ENCODE peak calls at places on chromosomes 16 and 17, in five cellular contexts. E is left ventricle myocardium inferior, X is PC-9, S is mesenchymal stem cell, V is Peyer's patch. H is an unnamed sample. For H3K9me3, the result is how much of the 10 kb centered on the place peaks cover.

GRCh38 chr16:2468142-2468724 is 2.9 kb upstream of the NTN3 start:
- DNase-seq in V (no peak), E (no peak), X (peak), S (peak), H (peak)

GRCh38 chr16:83143788-83144187 is 517.0 kb downstream of the CDH13 start:
- DNase-seq in E (no peak), X (no peak), V (no peak), S (peak), H (no peak)

GRCh38 chr16:57012353-57012752 is 23.0 kb downstream of the NLRC5 start:
- DNase-seq in E (no peak), S (no peak), V (no peak), X (no peak), H (no peak)

GRCh38 chr17:76452102-76452645 is 778 bp downstream of the UBE2O start:
- DNase-seq in X (no peak), V (no peak), E (no peak), S (peak), H (peak)

GRCh38 chr17:81731271-81731670 is 19.2 kb downstream of the SLC25A10 start:
- DNase-seq in E (no peak), V (no peak), S (peak), X (no peak), H (no peak)

GRCh38 chr16:28839004-28839639 is 7.0 kb downstream of the TUFM start:
- DNase-seq in E (no peak), S (no peak), X (no peak), V (no peak), H (no peak)

GRCh38 chr16:12458591-12459400 is 344.9 kb downstream of the CPPED1 start:
- DNase-seq in S (no peak), V (no peak), X (no peak), E (peak), H (no peak)

GRCh38 chr17:41335747-41336146 is 14.9 kb downstream of the KRT33A start:
- DNase-seq in E (no peak), S (no peak), V (no peak), X (no peak), H (no peak)

GRCh38 chr16:23365602-23366240 is 63.6 kb downstream of the SCNN1B start:
- DNase-seq in S (no peak), E (no peak), X (peak), V (no peak), H (peak)

GRCh38 chr17:4393806-4394205 is 27.3 kb upstream of the UBE2G1 start:
- DNase-seq in X (no peak), V (no peak), S (no peak), E (no peak), H (no peak)

GRCh38 chr16:55502801-55503366 is 6.0 kb upstream of the LPCAT2 start:
- DNase-seq in V (peak), X (peak), E (peak), S (peak), H (peak)

GRCh38 chr17:37643829-37644228 is 583 bp upstream of the DDX52 start:
- DNase-seq in E (no peak), X (peak), V (no peak), S (no peak), H (no peak)

GRCh38 chr16:82016268-82016667 is 5.0 kb upstream of the SDR42E1 start:
- DNase-seq in X (no peak), V (no peak), S (peak), E (no peak), H (peak)

GRCh38 chr17:49358638-49359247 is 3.3 kb downstream of the ZNF652 start:
- DNase-seq in E (no peak), V (no peak), X (no peak), S (peak), H (no peak)

GRCh38 chr16:48318630-48319029 is 66.6 kb downstream of the SIAH1 start:
- DNase-seq in X (no peak), E (no peak), V (peak), S (peak), H (no peak)

GRCh38 chr17:30952645-30953393 is 18.0 kb upstream of the RNF135 start:
- DNase-seq in V (no peak), E (no peak), X (no peak), S (no peak), H (no peak)

GRCh38 chr16:4414187-4414909 is 2.0 kb downstream of the CORO7 start:
- DNase-seq in E (no peak), V (peak), S (peak), X (no peak), H (no peak)

GRCh38 chr17:42612013-42612412 is 2.5 kb downstream of the TUBG1 start:
- DNase-seq in V (no peak), E (no peak), X (no peak), S (no peak), H (no peak)

GRCh38 chr17:81159611-81160265 is 5.6 kb upstream of the PVALEF start:
- DNase-seq in E (no peak), V (no peak), S (no peak), X (no peak), H (no peak)

GRCh38 chr16:74622005-74622404 is 15.1 kb upstream of the GLG1 start:
- DNase-seq in X (no peak), V (no peak), S (no peak), E (no peak), H (no peak)

GRCh38 chr16:48053346-48053745 is 102.4 kb downstream of the ABCC12 start:
- DNase-seq in E (no peak), S (peak), X (peak), V (no peak), H (peak)

GRCh38 chr17:42474270-42474669 is 15.6 kb downstream of the ATP6V0A1 start:
- DNase-seq in S (no peak), X (no peak), V (no peak), E (no peak), H (no peak)

GRCh38 chr17:48907713-48908046 is 527 bp upstream of the UBE2Z start:
- DNase-seq in V (no peak), S (peak), E (no peak), X (no peak), H (peak)

GRCh38 chr16:27690604-27691003 is 140.7 kb downstream of the KATNIP start:
- DNase-seq in X (peak), V (no peak), S (peak), E (no peak), H (no peak)

GRCh38 chr17:55846745-55847144 is 95.9 kb downstream of the PCTP start:
- DNase-seq in S (no peak), V (no peak), X (no peak), E (no peak), H (no peak)

GRCh38 chr17:40485851-40486512 is 15.4 kb downstream of the TNS4 start:
- DNase-seq in X (peak), V (no peak), E (no peak), S (peak), H (peak)

GRCh38 chr17:45131294-45131615 is 1.1 kb downstream of the PLCD3 start:
- DNase-seq in V (no peak), E (no peak), X (no peak), S (no peak), H (no peak)
- H3K4me3 ChIP-seq in V (peak), E (peak), X (peak), S (peak), H (peak)

GRCh38 chr17:77957215-77957868 is 1.2 kb upstream of the TNRC6C start:
- DNase-seq in V (no peak), E (no peak), X (no peak), S (peak), H (no peak)
- H3K9me3 ChIP-seq in V (under half), E (under half), X (under half), S (under half), H (under half)

GRCh38 chr16:66509576-66509975 is 40.3 kb downstream of the TK2 start:
- DNase-seq in E (no peak), S (no peak), X (no peak), V (peak), H (no peak)

GRCh38 chr16:66510298-66510697 is 39.6 kb downstream of the TK2 start:
- DNase-seq in S (no peak), E (no peak), X (no peak), V (no peak), H (no peak)

GRCh38 chr16:66507731-66508239 is 42.1 kb downstream of the TK2 start:
- DNase-seq in S (no peak), X (no peak), V (no peak), E (no peak), H (no peak)

GRCh38 chr16:66508261-66508913 is 41.5 kb downstream of the TK2 start:
- DNase-seq in E (no peak), S (no peak), X (peak), V (peak), H (peak)

DNA sequence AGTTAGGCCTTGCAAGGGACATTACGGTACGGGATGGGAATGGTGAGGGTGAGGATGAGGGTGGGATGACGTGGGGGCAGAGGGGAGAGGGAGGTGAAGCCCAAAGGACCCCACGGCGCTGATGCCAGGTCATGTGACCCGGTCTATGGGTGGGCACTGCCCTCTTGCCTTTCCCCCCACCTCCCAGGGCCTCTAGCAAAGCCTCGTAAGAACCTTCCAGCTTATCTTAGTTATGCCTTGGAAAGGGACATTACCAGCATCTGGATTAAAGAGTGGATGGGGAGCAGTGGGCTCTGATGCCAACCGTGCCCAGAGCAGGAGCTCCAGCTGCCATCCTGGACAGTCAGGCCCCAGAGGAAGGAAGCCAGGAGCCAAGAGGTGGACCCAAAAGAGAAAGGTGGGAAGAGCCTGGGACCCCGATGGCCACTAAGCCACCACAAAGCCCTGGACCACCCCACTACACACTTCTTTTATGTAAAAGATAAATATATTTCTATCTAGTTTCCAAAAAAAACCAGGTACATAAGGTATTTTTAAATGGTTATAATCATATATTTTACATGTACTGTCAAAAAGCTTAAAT is 40.9 kb downstream of the TK2 start:
- DNase-seq in S (no peak), V (no peak), E (no peak), X (no peak), H (no peak)
- H3K4me3 ChIP-seq in S (no peak), V (no peak), E (no peak), X (peak), H (no peak)

GRCh38 chr17:77704048-77704815 is 254.3 kb upstream of the TNRC6C start:
- DNase-seq in S (peak), V (no peak), X (no peak), E (no peak), H (no peak)

GRCh38 chr17:77700165-77700881 is 258.2 kb upstream of the TNRC6C start:
- DNase-seq in E (no peak), X (no peak), S (no peak), V (no peak), H (no peak)

GRCh38 chr17:77697480-77698400 is 260.8 kb upstream of the TNRC6C start:
- DNase-seq in V (no peak), X (no peak), E (no peak), S (no peak), H (no peak)

GRCh38 chr17:77698903-77699615 is 259.4 kb upstream of the TNRC6C start:
- DNase-seq in S (no peak), X (no peak), E (no peak), V (no peak), H (no peak)

DNA sequence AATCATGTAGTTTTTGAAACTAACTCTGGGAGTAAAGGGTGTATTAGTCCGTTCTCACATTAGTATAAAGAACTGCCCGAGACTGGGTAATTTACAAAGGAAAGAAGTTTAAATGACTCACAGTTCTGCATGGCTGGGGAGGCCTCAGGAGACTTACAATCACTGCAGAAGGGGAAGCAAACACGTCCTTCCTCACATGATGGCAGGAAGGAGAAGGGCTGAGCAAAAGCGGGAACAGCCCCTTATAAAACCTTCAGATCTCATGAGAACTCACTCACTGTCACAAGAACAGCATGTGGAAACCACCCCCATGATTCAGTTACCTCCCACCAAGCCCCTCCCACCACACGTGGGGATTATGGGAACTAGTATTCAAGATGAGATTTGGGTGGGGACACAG is 256.5 kb upstream of the TNRC6C start:
- DNase-seq in E (no peak), S (no peak), X (no peak), V (no peak), H (no peak)
- H3K9me3 ChIP-seq in E (under half), S (under half), X (under half), V (under half), H (under half)

DNA sequence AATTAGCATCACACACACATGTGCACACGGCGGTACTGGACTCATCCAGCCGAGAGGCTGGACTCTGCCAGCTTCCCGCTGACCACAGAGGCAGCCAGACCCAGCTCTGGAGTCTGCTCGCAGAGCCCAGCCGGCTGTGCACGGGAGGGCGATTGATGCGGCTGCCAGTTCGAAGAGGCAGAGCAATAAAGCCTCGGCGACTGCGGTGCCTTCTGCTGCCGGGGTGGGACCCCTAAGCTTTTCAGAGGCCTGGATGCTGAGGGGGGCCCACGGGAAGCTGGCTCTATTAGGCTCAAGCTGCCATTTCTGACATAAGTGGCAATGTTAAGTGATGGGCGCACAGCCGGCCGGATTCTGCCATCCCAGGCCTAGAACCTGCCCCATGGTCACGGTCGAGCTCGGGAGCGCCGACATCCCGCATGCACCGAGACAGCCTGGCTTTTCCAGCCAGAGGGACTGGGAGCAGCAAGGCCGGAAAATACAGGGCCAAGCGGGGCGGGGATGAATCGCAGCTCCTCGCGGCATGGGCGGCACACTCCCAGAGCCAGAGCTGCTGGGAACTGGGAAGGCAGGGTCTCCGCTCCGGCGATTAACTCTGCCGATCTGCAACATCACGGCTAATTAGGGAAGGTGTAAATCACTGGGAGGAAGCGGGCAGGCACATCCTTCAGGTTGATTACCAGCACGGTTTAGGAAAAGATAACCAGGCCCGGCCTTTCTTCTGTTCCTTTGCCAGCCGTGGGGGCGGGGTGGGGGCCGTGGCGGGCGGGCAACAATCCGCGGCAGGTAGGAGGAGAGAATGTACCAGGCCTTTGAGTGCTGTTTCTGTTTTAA is 57.7 kb downstream of the TBC1D16 start:
- DNase-seq in V (no peak), X (no peak), E (no peak), S (no peak), H (no peak)
- H3K4me3 ChIP-seq in V (no peak), X (no peak), E (no peak), S (no peak), H (no peak)

GRCh38 chr16:35186045-35186759 is 1726.8 kb downstream of the TP53TG3F start:
- DNase-seq in E (no peak), X (no peak), V (no peak), S (no peak), H (no peak)

GRCh38 chr16:35182043-35182677 is 1722.7 kb downstream of the TP53TG3F start:
- DNase-seq in E (no peak), V (no peak), X (no peak), S (no peak), H (no peak)

GRCh38 chr16:35182943-35183550 is 1723.6 kb downstream of the TP53TG3F start:
- DNase-seq in S (no peak), X (no peak), V (no peak), E (no peak), H (no peak)

GRCh38 chr16:35185366-35186044 is 1726.1 kb downstream of the TP53TG3F start:
- DNase-seq in X (no peak), V (no peak), S (no peak), E (no peak), H (no peak)

DNA sequence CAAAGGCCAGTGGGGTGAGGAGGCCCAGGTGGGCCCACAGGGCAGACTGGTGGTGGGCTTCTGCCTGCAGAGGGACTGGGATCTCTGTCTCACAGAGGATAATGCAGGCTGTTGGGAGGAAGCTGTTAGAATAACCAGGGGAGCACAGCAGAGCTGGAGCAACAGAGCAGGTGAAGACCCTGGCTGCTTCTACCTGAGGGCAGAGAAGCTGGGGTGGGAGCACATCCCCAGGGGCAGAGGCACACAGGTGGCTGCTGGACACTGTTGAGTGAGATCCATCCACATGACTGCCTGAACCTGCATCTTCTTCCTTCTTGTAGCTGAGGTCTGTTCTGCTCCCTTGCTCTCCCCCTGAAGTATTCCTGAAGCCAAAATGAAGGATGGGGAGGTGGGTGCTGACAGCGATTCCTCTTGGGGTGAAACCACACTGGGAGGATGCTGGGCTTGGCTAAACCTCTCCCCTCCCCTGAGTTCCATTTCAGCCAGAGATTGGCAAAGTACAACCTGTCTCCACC is 1725.0 kb downstream of the TP53TG3F start:
- DNase-seq in S (no peak), X (no peak), V (no peak), E (no peak), H (no peak)
- H3K9me3 ChIP-seq in S (under half), X (under half), V (under half), E (under half), H (under half)

DNA sequence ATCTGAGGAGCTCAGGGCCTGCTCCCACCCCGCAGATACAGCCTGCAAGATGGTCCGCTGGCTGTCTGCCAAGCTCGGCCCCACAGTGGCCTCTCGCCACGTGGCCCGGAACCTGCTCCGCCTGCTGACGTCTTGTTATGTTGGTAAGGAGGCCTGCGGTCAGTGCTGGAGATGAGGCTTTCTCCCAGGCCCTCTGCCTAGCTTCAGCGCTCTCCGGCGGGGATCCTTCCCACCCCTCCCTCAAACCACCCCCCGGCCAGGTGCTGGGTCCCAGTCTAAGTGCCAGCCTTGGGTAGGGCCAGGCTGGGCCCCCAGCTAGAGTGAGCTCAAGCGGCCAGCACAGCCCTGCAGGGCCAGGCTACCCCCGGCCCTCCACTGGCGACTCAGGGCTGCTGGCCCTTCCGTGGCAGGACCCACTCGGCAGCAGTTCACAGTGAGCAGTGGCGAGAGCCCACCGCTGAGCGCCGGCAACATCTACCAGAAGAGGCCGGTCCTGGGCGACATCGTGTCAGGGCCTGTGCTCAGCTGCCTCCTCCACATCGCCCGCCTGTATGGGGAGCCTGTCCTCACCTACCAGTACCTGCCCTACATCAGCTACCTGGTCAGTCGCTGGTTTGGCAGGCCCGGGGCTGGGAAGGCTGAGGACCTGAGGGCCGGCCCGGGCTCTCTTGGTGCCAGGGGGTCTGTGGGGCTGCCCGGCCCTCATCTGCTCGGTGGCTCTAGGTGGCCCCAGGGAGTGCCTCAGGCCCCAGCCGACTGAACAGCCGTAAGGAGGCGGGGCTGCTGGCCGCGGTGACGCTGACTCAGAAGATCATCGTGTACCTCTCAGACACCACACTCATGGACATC is 6.1 kb downstream of the WDR81 start:
- DNase-seq in S (peak), V (no peak), X (peak), E (peak), H (no peak)
- H3K4me3 ChIP-seq in S (no peak), V (no peak), X (no peak), E (peak), H (no peak)